ENCODE peak calls at places on chromosomes 1 and 21, in seven cellular contexts. Q is tibial artery, M is AG04450, P is lung, I is PC-3, C is left ventricle myocardium inferior, W is cardiac muscle cell. R is an unnamed sample. For H3K27me3, the result is how much of the 10 kb centered on the place peaks cover.

GRCh38 chr1:186985889-186986491 is 157.2 kb downstream of the PLA2G4A start:
- DNase-seq in C (no peak), P (no peak), Q (no peak), M (peak), W (peak), I (peak), R (no peak)

GRCh38 chr1:2519729-2520128 is 6.7 kb downstream of the PANK4 start:
- DNase-seq in I (no peak), W (no peak), C (no peak), Q (no peak), M (no peak), P (no peak), R (no peak)

GRCh38 chr21:43305811-43306311 is 121.1 kb downstream of the SIK1 start:
- DNase-seq in M (no peak), P (no peak), W (no peak), Q (peak), C (peak), I (no peak), R (no peak)

GRCh38 chr1:234917495-234918188 is 211.0 kb downstream of the TOMM20 start:
- DNase-seq in C (no peak), M (no peak), Q (peak), I (no peak), W (no peak), P (no peak), R (no peak)

GRCh38 chr1:37485902-37486679 is 11.7 kb downstream of the ZC3H12A start:
- DNase-seq in I (no peak), C (no peak), W (no peak), M (no peak), Q (no peak), P (no peak), R (peak)

GRCh38 chr1:196774195-196774594 is 445 bp upstream of the CFHR3 start:
- DNase-seq in M (no peak), C (no peak), P (no peak), Q (no peak), I (no peak), W (no peak), R (no peak)

GRCh38 chr1:25922633-25923567 is 16.7 kb upstream of the STMN1 start:
- DNase-seq in M (no peak), W (peak), I (peak), Q (peak), C (peak), P (peak), R (peak)

GRCh38 chr1:215475719-215476525 is 91.2 kb upstream of the KCTD3 start:
- DNase-seq in W (no peak), I (peak), Q (no peak), P (no peak), M (peak), C (no peak), R (no peak)

GRCh38 chr1:21573971-21574458 is 64.8 kb downstream of the ALPL start:
- DNase-seq in I (peak), Q (no peak), M (no peak), W (peak), P (peak), C (peak), R (peak)

GRCh38 chr1:115251856-115252255 is 86.2 kb downstream of the NGF start:
- DNase-seq in W (no peak), M (peak), C (no peak), Q (no peak), P (no peak), I (peak), R (no peak)

GRCh38 chr1:68145418-68146126 is 86.8 kb downstream of the WLS start:
- DNase-seq in P (peak), Q (no peak), C (no peak), W (no peak), M (no peak), I (peak), R (no peak)

GRCh38 chr21:33117268-33117888 is 47.4 kb downstream of the OLIG1 start:
- DNase-seq in I (no peak), C (no peak), M (no peak), Q (no peak), W (no peak), P (no peak), R (no peak)

GRCh38 chr1:34851431-34852105 is 8.0 kb downstream of the SMIM12 start:
- DNase-seq in M (no peak), I (peak), Q (peak), W (no peak), P (no peak), C (peak), R (peak)

GRCh38 chr1:223429313-223429731 is 36.1 kb downstream of the CCDC185 start:
- DNase-seq in C (no peak), P (no peak), I (no peak), M (no peak), W (no peak), Q (peak), R (no peak)

GRCh38 chr1:194295690-194296089 is 1109.3 kb upstream of the B3GALT2 start:
- DNase-seq in W (peak), P (no peak), Q (no peak), I (peak), C (no peak), M (no peak), R (no peak)

GRCh38 chr1:8020032-8020431 is 6.1 kb downstream of the ERRFI1 start:
- DNase-seq in W (no peak), P (no peak), Q (no peak), C (no peak), I (peak), M (no peak), R (peak)

GRCh38 chr1:67144696-67145095 is 9.9 kb upstream of the C1orf141 start:
- DNase-seq in W (no peak), Q (no peak), I (peak), P (no peak), C (no peak), M (no peak), R (no peak)

GRCh38 chr1:190353538-190354101 is 124.0 kb downstream of the BRINP3 start:
- DNase-seq in M (no peak), Q (no peak), I (peak), P (no peak), W (no peak), C (no peak), R (no peak)

DNA sequence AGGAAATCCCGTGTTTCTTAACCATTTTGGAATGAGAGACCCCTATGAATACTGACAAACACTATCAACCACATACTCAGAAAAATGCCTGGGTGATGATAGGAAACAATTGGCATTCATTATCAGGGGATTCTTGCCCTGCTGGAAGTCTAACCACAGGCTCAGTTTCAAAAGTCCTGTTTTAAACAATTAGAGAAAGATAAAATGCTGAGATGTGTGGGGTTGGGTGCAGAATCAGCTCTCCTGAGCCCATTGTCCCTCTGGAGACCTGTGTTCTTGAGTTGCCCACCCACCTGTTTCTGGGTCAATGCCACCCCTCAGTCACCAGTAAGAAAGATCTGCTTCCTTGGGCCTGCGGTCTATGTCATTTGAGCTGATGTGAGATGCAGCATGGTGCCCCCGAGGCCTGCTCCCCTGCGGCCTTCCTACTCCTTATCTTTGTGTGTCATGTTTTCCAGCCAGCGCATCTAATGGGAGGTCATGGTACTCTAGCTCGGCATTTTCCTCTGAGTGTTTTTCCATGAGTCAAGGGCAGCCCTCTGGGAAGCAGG is 130.3 kb upstream of the PLXNA2 start:
- DNase-seq in I (no peak), C (no peak), Q (no peak), M (no peak), P (no peak), W (peak), R (no peak)
- H3K27me3 ChIP-seq in I (under half), C (under half), Q (under half), M (under half), P (under half), W (under half), R (under half)

GRCh38 chr21:44975720-44976555 is 36.1 kb downstream of the SLX9 start:
- DNase-seq in I (no peak), P (no peak), Q (no peak), C (no peak), W (no peak), M (no peak), R (no peak)
- TF ChIP-seq CTCF in I (no peak), P (no peak), Q (no peak), C (no peak), W (no peak), M (no peak), R (no peak)

DNA sequence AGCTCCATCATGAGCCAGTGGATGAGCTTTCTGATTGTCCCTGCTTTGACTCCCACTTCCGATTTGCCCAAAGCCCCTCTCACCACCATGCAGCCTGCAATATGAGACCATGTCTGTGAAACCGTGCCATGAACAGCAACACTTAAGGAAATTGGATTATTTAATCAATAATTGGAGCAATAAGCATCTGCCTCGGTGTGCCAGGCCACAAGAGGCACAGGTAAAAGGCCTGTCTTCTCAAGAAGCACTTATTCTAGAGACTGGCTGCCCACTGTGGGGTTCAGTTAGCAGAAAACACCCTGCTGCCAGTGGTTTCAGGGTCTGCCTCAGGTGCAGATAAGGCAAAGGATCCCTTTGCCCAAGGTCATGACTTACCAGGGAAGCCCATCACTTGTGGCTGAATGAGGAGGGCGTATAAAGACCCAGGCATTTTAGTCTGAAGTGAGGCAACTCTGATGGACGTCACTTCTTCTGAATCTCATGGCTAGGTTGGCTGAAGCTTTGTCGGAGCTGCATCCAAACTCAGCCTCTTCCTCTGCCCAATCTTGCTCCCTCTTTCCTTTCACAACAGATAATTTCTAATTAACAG is 7.1 kb upstream of the CHI3L2 start:
- DNase-seq in W (no peak), C (no peak), M (no peak), Q (no peak), P (no peak), I (no peak), R (no peak)
- H3K27me3 ChIP-seq in W (under half), C (under half), M (under half), Q (under half), P (under half), I (under half), R (under half)

GRCh38 chr1:41038110-41038509 is 16.6 kb upstream of the SLFNL1 start:
- DNase-seq in C (no peak), W (no peak), I (no peak), M (no peak), P (no peak), Q (no peak), R (no peak)
- TF ChIP-seq CTCF in C (no peak), W (peak), I (no peak), M (peak), P (no peak), Q (peak), R (no peak)